ENCODE peak calls at places on chromosomes 5 and 9, in nine cellular contexts. W is mesenchymal stem cell, H is spleen, G is mammary epithelial cell, X is sigmoid colon, Y is right atrium auricular region, J is heart left ventricle, T is mesendoderm, I is brain microvascular endothelial cell. C is an unnamed sample.

GRCh38 chr5:132265336-132266030 is 8.0 kb downstream of the PDLIM4 start:
- DNase-seq in H (peak; percentile 20), G (peak; percentile 94), J (peak; percentile 66), Y (peak; percentile 81), X (peak; percentile 91), W (peak; percentile 98), T (peak; percentile 87), I (peak; percentile 92), C (no peak)

GRCh38 chr5:135448071-135448704 is 1.0 kb upstream of the DCANP1 start:
- DNase-seq in G (peak; percentile 25), I (no peak), H (no peak), W (no peak), T (peak; percentile 78), X (no peak), J (no peak), Y (no peak), C (no peak)

GRCh38 chr5:132526974-132527564 is 16.3 kb downstream of the IL5 start:
- DNase-seq in G (peak; percentile 29), I (no peak), W (no peak), X (no peak), J (no peak), Y (no peak), H (no peak), T (no peak), C (no peak)

GRCh38 chr9:13122756-13123369 is 156.6 kb downstream of the MPDZ start:
- DNase-seq in W (no peak), X (no peak), H (no peak), J (no peak), Y (no peak), T (no peak), I (no peak), G (no peak), C (no peak)

GRCh38 chr5:27124590-27124989 is 86.2 kb upstream of the CDH9 start:
- DNase-seq in W (peak; percentile 43), J (no peak), H (no peak), Y (no peak), I (peak; percentile 54), T (peak; percentile 51), X (no peak), G (peak; percentile 6), C (peak; percentile 45)

GRCh38 chr5:38319486-38319885 is 61.1 kb downstream of the EGFLAM start:
- DNase-seq in X (no peak), W (no peak), G (no peak), I (no peak), Y (no peak), H (no peak), J (no peak), T (peak; percentile 77), C (no peak)

GRCh38 chr9:113349044-113349433 is 302 bp upstream of the BSPRY start:
- DNase-seq in I (no peak), J (no peak), W (no peak), X (no peak), T (no peak), Y (no peak), G (no peak), H (no peak), C (no peak)

GRCh38 chr5:107954254-107954653 is 283.5 kb upstream of the EFNA5 start:
- DNase-seq in G (no peak), J (no peak), I (no peak), H (no peak), W (no peak), X (no peak), T (no peak), Y (no peak), C (no peak)

GRCh38 chr5:153504726-153505125 is 14.3 kb downstream of the GRIA1 start:
- DNase-seq in G (no peak), I (no peak), H (no peak), J (no peak), T (no peak), W (no peak), X (no peak), Y (no peak), C (no peak)

GRCh38 chr5:65290677-65291076 is 191.0 kb downstream of the ADAMTS6 start:
- DNase-seq in Y (no peak), I (no peak), H (no peak), X (no peak), T (no peak), J (no peak), G (no peak), W (no peak), C (no peak)

GRCh38 chr9:113992276-113992951 is 85.7 kb downstream of the AMBP start:
- DNase-seq in G (no peak), Y (no peak), H (peak; percentile 86), W (no peak), J (peak; percentile 78), X (no peak), T (no peak), I (no peak), C (no peak)

GRCh38 chr5:92629000-92629399 is 952.0 kb downstream of the NR2F1-AS1 start:
- DNase-seq in G (no peak), H (no peak), I (no peak), Y (no peak), T (no peak), W (no peak), X (no peak), J (no peak), C (no peak)

GRCh38 chr9:110543631-110544051 is 35.9 kb downstream of the SVEP1 start:
- DNase-seq in Y (no peak), T (peak; percentile 25), G (no peak), J (peak; percentile 36), I (no peak), X (no peak), H (no peak), W (peak; percentile 17), C (no peak)

GRCh38 chr5:177392765-177393164 is 7.7 kb downstream of the PFN3 start:
- DNase-seq in X (no peak), T (no peak), H (no peak), G (no peak), J (no peak), W (no peak), Y (no peak), I (no peak), C (no peak)

GRCh38 chr9:36151306-36152210 is 15.0 kb downstream of the GLIPR2 start:
- DNase-seq in Y (no peak), T (peak; percentile 57), X (peak; percentile 79), G (no peak), J (peak; percentile 44), H (peak; percentile 98), I (peak; percentile 61), W (peak; percentile 87), C (no peak)

GRCh38 chr5:31617867-31618266 is 21.1 kb upstream of the PDZD2 start:
- DNase-seq in Y (no peak), G (no peak), X (no peak), I (no peak), H (no peak), T (no peak), W (no peak), J (no peak), C (no peak)

GRCh38 chr9:137128158-137129088 is 10.5 kb upstream of the GRIN1 start:
- DNase-seq in G (no peak), T (no peak), Y (no peak), I (no peak), W (no peak), H (no peak), X (no peak), J (no peak), C (no peak)

GRCh38 chr9:128349772-128350171 is 9.4 kb downstream of the SLC27A4 start:
- DNase-seq in J (no peak), G (no peak), W (no peak), I (no peak), H (no peak), X (no peak), T (no peak), Y (no peak), C (no peak)

GRCh38 chr9:13171261-13171660 is 108.2 kb downstream of the MPDZ start:
- DNase-seq in T (peak; percentile 14), W (no peak), X (no peak), G (no peak), H (no peak), Y (no peak), I (peak; percentile 7), J (no peak), C (no peak)

GRCh38 chr9:132579427-132579798 is 3.0 kb upstream of the BARHL1 start:
- DNase-seq in I (no peak), X (no peak), G (no peak), H (no peak), J (no peak), T (no peak), W (no peak), Y (no peak), C (no peak)
- H3K27me3 ChIP-seq in I (peaks cover 72% of the 10 kb centered on the region), X (peaks cover 55% of the 10 kb centered on the region), G (peaks cover 43% of the 10 kb centered on the region), H (peaks cover 100% of the 10 kb centered on the region), J (peaks cover 88% of the 10 kb centered on the region), T (peaks cover 63% of the 10 kb centered on the region), W (peaks cover 90% of the 10 kb centered on the region), Y (peaks cover 58% of the 10 kb centered on the region), C (peaks cover 83% of the 10 kb centered on the region)

GRCh38 chr9:109120204-109120789 is 550 bp upstream of the TMEM245 start:
- DNase-seq in T (peak; percentile 36), G (no peak), H (no peak), Y (no peak), J (no peak), I (no peak), W (no peak), X (no peak), C (no peak)
- H3K27ac ChIP-seq in T (no peak overlapping the region), G (peak overlapping the region; percentile 33), H (no peak overlapping the region), Y (no peak overlapping the region), J (no peak overlapping the region), I (no peak overlapping the region), W (no peak overlapping the region), X (no peak overlapping the region), C (peak overlapping the region; percentile 66)

GRCh38 chr9:81861644-81862043 is 66.6 kb upstream of the SPATA31D4 start:
- DNase-seq in J (no peak), G (peak; percentile 89), W (peak; percentile 28), I (peak; percentile 53), Y (no peak), X (no peak), H (no peak), T (no peak), C (no peak)
- H3K36me3 ChIP-seq in J (no peaks in the 10 kb centered on the region), G (no peaks in the 10 kb centered on the region), W (no peaks in the 10 kb centered on the region), I (no peaks in the 10 kb centered on the region), Y (no peaks in the 10 kb centered on the region), X (no peaks in the 10 kb centered on the region), H (no peaks in the 10 kb centered on the region), T (no peaks in the 10 kb centered on the region), C (no peaks in the 10 kb centered on the region)

GRCh38 chr9:81737871-81738507 is 48.6 kb upstream of the TLE1 start:
- DNase-seq in I (peak; percentile 95), Y (peak; percentile 64), W (peak; percentile 82), G (peak; percentile 78), X (no peak), T (peak; percentile 67), H (no peak), J (no peak), C (no peak)
- H3K27me3 ChIP-seq in I (no peaks in the 10 kb centered on the region), Y (no peaks in the 10 kb centered on the region), W (no peaks in the 10 kb centered on the region), G (no peaks in the 10 kb centered on the region), X (no peaks in the 10 kb centered on the region), T (no peaks in the 10 kb centered on the region), H (no peaks in the 10 kb centered on the region), J (no peaks in the 10 kb centered on the region), C (no peaks in the 10 kb centered on the region)